ENCODE peak calls at places on chromosomes 11 and 22, in nine cellular contexts. R is fibroblast of the aortic adventitia, K is IMR-90, X is cardiac fibroblast, G is cardiac muscle cell, Z is vagina, P is fibroblast of pulmonary artery, O is lower leg skin, D is AG04449. H is an unnamed sample.

GRCh38 chr11:6233984-6234313 is 487 bp downstream of the FHIP1B start:
- DNase-seq in R (no peak), K (no peak), X (no peak), G (no peak), Z (no peak), P (no peak), O (no peak), D (no peak), H (no peak)

GRCh38 chr22:23939017-23939357 is 22.0 kb downstream of the GSTT2B start:
- DNase-seq in R (no peak), K (no peak), X (no peak), G (no peak), Z (no peak), P (no peak), O (no peak), D (no peak), H (no peak)

GRCh38 chr11:13765886-13766285 is 97.4 kb downstream of the FAR1 start:
- DNase-seq in R (no peak), K (no peak), X (no peak), G (no peak), Z (no peak), P (no peak), O (no peak), D (no peak), H (no peak)

GRCh38 chr22:18987765-18988164 is 51.7 kb upstream of the PRODH start:
- DNase-seq in R (no peak), K (no peak), X (no peak), G (peak), Z (no peak), P (no peak), O (no peak), D (no peak), H (peak)

GRCh38 chr11:34537636-34538035 is 24.0 kb upstream of the ELF5 start:
- DNase-seq in R (no peak), K (no peak), X (no peak), G (no peak), Z (no peak), P (no peak), O (no peak), D (no peak), H (no peak)

GRCh38 chr22:41341990-41342389 is 39.8 kb upstream of the TEF start:
- DNase-seq in R (no peak), K (peak), X (no peak), G (no peak), Z (no peak), P (no peak), O (no peak), D (no peak), H (no peak)

GRCh38 chr22:19634206-19634536 is 80.1 kb upstream of the SEPTIN5 start:
- DNase-seq in R (no peak), K (no peak), X (no peak), G (no peak), Z (no peak), P (no peak), O (no peak), D (no peak), H (no peak)

GRCh38 chr22:30370681-30371080 is 13.9 kb downstream of the CCDC157 start:
- DNase-seq in R (no peak), K (no peak), X (no peak), G (no peak), Z (no peak), P (no peak), O (no peak), D (no peak), H (no peak)

GRCh38 chr11:43508511-43508918 is 149.8 kb downstream of the TTC17 start:
- DNase-seq in R (peak), K (peak), X (peak), G (no peak), Z (no peak), P (peak), O (no peak), D (peak), H (peak)

GRCh38 chr22:45212992-45213751 is 27.5 kb downstream of the KIAA0930 start:
- DNase-seq in R (peak), K (peak), X (peak), G (peak), Z (no peak), P (peak), O (no peak), D (no peak), H (peak)

GRCh38 chr11:23280088-23280487 is 419.8 kb upstream of the CCDC179 start:
- DNase-seq in R (peak), K (peak), X (peak), G (no peak), Z (no peak), P (peak), O (no peak), D (peak), H (peak)

GRCh38 chr11:134358853-134359490 is 27.2 kb downstream of the GLB1L2 start:
- DNase-seq in R (no peak), K (no peak), X (no peak), G (no peak), Z (no peak), P (no peak), O (no peak), D (no peak), H (no peak)

GRCh38 chr11:58629857-58630256 is 7.4 kb downstream of the CNTF start:
- DNase-seq in R (peak), K (peak), X (peak), G (peak), Z (no peak), P (peak), O (no peak), D (peak), H (peak)

GRCh38 chr11:107676341-107676740 is 35.5 kb downstream of the SLN start:
- DNase-seq in R (no peak), K (no peak), X (no peak), G (no peak), Z (no peak), P (no peak), O (no peak), D (no peak), H (no peak)

GRCh38 chr11:7057641-7058040 is 31.2 kb upstream of the RBMXL2 start:
- DNase-seq in R (peak), K (no peak), X (no peak), G (no peak), Z (no peak), P (peak), O (no peak), D (no peak), H (no peak)

GRCh38 chr22:25154686-25154999 is 45.0 kb upstream of the CRYBB3 start:
- DNase-seq in R (no peak), K (no peak), X (no peak), G (no peak), Z (no peak), P (no peak), O (no peak), D (no peak), H (no peak)

GRCh38 chr22:50691521-50691920 is 18.9 kb downstream of the SHANK3 start:
- DNase-seq in R (peak), K (peak), X (peak), G (peak), Z (no peak), P (peak), O (no peak), D (no peak), H (peak)

GRCh38 chr11:73158356-73159051 is 16.4 kb upstream of the FCHSD2 start:
- DNase-seq in R (peak), K (peak), X (peak), G (no peak), Z (no peak), P (peak), O (no peak), D (peak), H (peak)

GRCh38 chr11:34349882-34350281 is 7.9 kb downstream of the ABTB2 start:
- DNase-seq in R (peak), K (peak), X (no peak), G (no peak), Z (no peak), P (no peak), O (no peak), D (no peak), H (no peak)

GRCh38 chr11:67303989-67304411 is 670 bp downstream of the SSH3 start:
- DNase-seq in R (no peak), K (no peak), X (peak), G (peak), Z (no peak), P (no peak), O (no peak), D (no peak), H (peak)

GRCh38 chr11:15933896-15934625 is 422.3 kb downstream of the SOX6 start:
- DNase-seq in R (no peak), K (peak), X (no peak), G (no peak), Z (peak), P (peak), O (no peak), D (no peak), H (no peak)

DNA sequence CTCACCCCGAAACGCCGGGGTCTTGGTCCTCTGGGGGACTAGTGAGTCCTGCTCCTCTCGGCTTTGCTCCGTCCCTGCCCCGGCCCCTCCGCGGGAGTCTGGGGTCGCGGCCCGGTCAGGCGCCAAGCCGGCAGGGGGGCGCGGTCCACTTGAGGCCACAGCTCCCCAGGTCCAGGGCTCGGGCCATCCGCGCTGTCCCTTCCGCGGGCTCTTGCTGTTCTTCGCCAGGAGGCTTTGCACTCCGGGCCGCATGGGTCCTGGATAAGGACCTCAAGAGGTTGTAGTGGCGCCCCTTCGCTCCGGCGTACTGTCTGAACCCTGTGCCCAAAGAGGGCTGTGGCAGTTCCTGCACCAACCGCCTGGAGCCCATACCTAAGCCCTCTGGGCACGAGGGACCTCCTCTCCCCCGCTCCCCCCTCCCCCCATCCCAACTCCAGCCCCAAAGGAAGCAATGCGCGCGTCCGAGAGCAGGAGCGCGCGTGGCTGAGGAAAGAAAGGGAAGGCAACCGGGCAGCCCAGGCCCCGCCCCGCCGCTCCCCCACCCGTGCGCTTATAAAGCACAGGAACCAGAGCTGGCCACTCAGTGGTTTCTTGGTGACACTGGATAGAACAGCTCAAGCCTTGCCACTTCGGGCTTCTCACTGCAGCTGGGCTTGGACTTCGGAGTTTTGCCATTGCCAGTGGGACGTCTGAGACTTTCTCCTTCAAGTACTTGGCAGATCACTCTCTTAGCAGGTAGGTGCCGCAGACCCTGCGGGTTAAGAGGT is at the start of gene ADM:
- DNase-seq in R (peak), K (peak), X (peak), G (peak), Z (no peak), P (peak), O (peak), D (no peak), H (peak)
- H3K4me3 ChIP-seq in R (peak), K (peak), X (peak), G (peak), Z (peak), P (peak), O (peak), D (peak), H (peak)

DNA sequence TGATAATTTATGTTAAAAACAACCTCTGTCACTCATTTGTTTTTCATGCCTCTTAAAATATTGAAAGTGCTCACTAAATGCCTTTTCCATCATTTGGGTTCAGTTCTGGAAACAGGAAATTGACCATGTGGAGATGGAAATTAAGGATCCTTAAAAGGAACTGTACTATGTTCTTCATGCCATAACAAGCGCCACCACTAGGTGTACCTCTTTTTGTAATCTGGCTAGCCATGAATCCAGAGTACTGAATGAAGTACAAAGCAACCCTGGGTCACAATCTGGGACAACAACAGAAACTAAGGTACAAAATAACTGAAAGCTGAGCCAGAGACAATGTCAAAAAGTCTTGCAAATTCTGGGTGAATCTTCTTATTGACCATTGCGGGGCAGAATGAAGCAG is 559.1 kb downstream of the FAM181B start:
- DNase-seq in R (no peak), K (no peak), X (no peak), G (no peak), Z (no peak), P (no peak), O (no peak), D (no peak), H (no peak)
- TF ChIP-seq CTCF in R (peak), K (no peak), X (peak), G (no peak), Z (no peak), P (no peak), O (no peak), D (no peak), H (peak)

GRCh38 chr11:31366795-31367194 is 2.7 kb downstream of the DCDC1 start:
- DNase-seq in R (no peak), K (no peak), X (no peak), G (no peak), Z (no peak), P (no peak), O (no peak), D (no peak), H (no peak)

DNA sequence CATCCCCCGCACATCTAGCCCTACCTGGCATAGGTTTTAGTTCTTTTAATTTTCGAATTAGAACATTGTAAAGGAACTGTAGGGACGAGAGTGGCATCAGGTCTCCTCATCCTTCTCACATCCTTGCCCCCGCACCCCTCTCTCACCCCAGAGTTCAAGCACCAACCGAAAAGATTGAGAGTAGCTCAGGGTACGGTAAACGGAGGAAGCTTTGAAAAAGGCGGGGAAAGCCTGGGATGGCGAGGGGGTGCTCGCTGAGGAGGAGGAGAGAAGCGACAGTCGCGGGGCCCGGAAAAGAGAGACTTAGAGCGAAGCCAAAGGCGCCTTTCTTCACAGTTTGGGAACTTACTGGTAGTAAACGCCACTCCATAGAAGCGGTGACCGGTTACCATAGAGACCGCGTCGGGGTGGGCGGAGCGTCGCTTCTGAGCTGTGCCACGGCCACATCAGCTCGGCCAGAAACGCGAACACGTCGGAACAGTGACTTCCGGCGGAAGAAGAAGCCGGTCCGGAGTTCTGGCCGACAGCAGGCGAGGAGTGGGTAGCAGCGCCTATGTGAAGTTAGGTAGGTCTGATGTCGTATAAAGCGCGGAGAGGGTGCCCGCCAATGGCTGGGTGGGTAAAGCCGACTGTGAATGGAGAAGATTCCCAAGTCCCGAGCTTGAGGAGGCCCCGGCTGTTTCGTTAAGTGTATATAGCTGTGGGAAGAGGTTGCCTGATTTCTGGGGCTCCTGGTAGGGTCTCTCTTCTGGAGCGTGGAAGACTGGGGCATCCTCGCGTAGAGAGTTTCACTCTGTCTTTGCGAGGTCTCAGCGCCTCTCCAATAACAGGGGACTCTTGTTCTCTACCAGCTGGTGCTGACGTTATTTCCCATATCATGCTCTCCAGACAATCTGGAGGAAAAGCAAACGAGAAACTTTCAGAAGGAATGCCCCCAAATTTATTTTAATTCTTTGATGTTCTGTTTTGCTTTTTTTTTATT is at the start of the genes DCDC1 and DNAJC24:
- DNase-seq in R (peak), K (peak), X (peak), G (peak), Z (no peak), P (peak), O (peak), D (peak), H (peak)
- H3K4me3 ChIP-seq in R (peak), K (peak), X (peak), G (peak), Z (peak), P (peak), O (peak), D (peak), H (peak)

GRCh38 chr22:32339190-32340012 is 18.3 kb upstream of the RFPL3 start:
- DNase-seq in R (no peak), K (no peak), X (no peak), G (no peak), Z (no peak), P (no peak), O (no peak), D (no peak), H (no peak)
- TF ChIP-seq CTCF in R (no peak), K (no peak), X (no peak), G (no peak), Z (no peak), P (no peak), O (no peak), D (no peak), H (no peak)

DNA sequence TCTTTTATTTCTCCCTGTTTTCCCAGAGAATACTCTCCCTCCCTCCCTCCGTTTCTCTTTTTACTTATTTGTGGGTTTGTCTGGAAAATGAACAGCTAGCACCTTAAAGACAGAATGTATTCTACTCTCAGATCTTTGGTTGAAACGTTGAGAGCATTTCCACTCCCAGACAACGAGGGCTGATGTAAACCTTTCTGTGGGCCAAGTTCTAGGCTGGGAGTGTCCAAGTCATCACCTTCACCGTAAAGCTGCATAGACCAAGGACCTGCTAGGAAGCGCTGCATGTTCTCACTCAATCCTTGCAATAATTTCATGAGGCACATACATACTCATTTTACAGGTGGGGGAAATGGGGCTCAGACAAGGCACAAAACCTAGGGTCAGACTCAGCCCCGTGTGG is 32.4 kb downstream of the MYH9 start:
- DNase-seq in R (peak), K (peak), X (peak), G (no peak), Z (no peak), P (no peak), O (no peak), D (no peak), H (peak)
- H3K4me3 ChIP-seq in R (peak), K (no peak), X (no peak), G (no peak), Z (peak), P (peak), O (no peak), D (no peak), H (peak)

GRCh38 chr11:12757416-12757815 is 83.2 kb downstream of the TEAD1 start:
- DNase-seq in R (no peak), K (no peak), X (peak), G (no peak), Z (no peak), P (no peak), O (no peak), D (no peak), H (no peak)

GRCh38 chr11:12764187-12764914 is 90.1 kb downstream of the TEAD1 start:
- DNase-seq in R (no peak), K (no peak), X (no peak), G (no peak), Z (no peak), P (no peak), O (no peak), D (no peak), H (no peak)

GRCh38 chr11:12762696-12763324 is 88.6 kb downstream of the TEAD1 start:
- DNase-seq in R (no peak), K (no peak), X (no peak), G (no peak), Z (no peak), P (no peak), O (no peak), D (no peak), H (no peak)

GRCh38 chr11:12762283-12762682 is 88.1 kb downstream of the TEAD1 start:
- DNase-seq in R (no peak), K (no peak), X (no peak), G (no peak), Z (no peak), P (no peak), O (no peak), D (no peak), H (peak)

GRCh38 chr11:12761029-12761428 is 86.8 kb downstream of the TEAD1 start:
- DNase-seq in R (peak), K (peak), X (peak), G (no peak), Z (no peak), P (peak), O (no peak), D (no peak), H (no peak)
- TF ChIP-seq CTCF in R (peak), K (peak), X (peak), G (peak), Z (no peak), P (peak), O (no peak), D (peak), H (peak)

GRCh38 chr11:68518191-68518590 is 57.6 kb downstream of the PPP6R3 start:
- DNase-seq in R (no peak), K (no peak), X (no peak), G (no peak), Z (no peak), P (no peak), O (no peak), D (no peak), H (no peak)
- H3K4me3 ChIP-seq in R (no peak), K (no peak), X (no peak), G (no peak), Z (no peak), P (no peak), O (no peak), D (no peak), H (no peak)